ENCODE peak calls at places on chromosome X, in nine cellular contexts. R is IMR-90, M is LNCaP clone FGC, F is lower leg skin, Q is WERI-Rb-1, A is mammary epithelial cell, H is fibroblast of pulmonary artery, T is AG04450, W is breast epithelium. L is an unnamed sample.
A peak's percentile ranks its signal among the peaks of the same experiment; 100 is the strongest.

GRCh38 chrX:18964880-18965279 is 19.0 kb downstream of the PHKA2 start:
- DNase-seq in R (no peak), M (no peak), F (no peak), Q (no peak), A (no peak), H (no peak), T (no peak), W (no peak), L (no peak)

GRCh38 chrX:119410027-119410819 is 11.1 kb downstream of the SLC25A43 start:
- DNase-seq in R (peak; percentile 69), M (no peak), F (peak; percentile 88), Q (peak; percentile 63), A (peak; percentile 71), H (peak; percentile 46), T (no peak), W (peak; percentile 53), L (peak; percentile 84)

GRCh38 chrX:38166478-38167083 is 54.1 kb downstream of the SRPX start:
- DNase-seq in R (peak; percentile 26), M (no peak), F (no peak), Q (peak; percentile 7), A (no peak), H (peak; percentile 41), T (no peak), W (no peak), L (peak; percentile 51)

GRCh38 chrX:111071542-111072277 is 24.3 kb upstream of the PAK3 start:
- DNase-seq in R (no peak), M (no peak), F (no peak), Q (no peak), A (no peak), H (no peak), T (no peak), W (no peak), L (no peak)

GRCh38 chrX:10932842-10933440 is 178.2 kb upstream of the HCCS start:
- DNase-seq in R (peak; percentile 41), M (no peak), F (no peak), Q (no peak), A (no peak), H (no peak), T (no peak), W (no peak), L (no peak)

GRCh38 chrX:41982966-41983365 is 59.6 kb upstream of the CASK start:
- DNase-seq in R (no peak), M (no peak), F (no peak), Q (no peak), A (no peak), H (no peak), T (no peak), W (no peak), L (no peak)

GRCh38 chrX:95056901-95057300 is 1382.9 kb downstream of the FAM133A start:
- DNase-seq in R (peak; percentile 4), M (no peak), F (no peak), Q (no peak), A (peak; percentile 19), H (peak; percentile 23), T (no peak), W (no peak), L (peak; percentile 30)

GRCh38 chrX:147803948-147804347 is 107.8 kb upstream of the FMR1 start:
- DNase-seq in R (no peak), M (peak; percentile 2), F (no peak), Q (no peak), A (no peak), H (peak; percentile 0), T (no peak), W (no peak), L (no peak)

GRCh38 chrX:107537815-107538214 is 88.4 kb downstream of the FRMPD3 start:
- DNase-seq in R (peak; percentile 50), M (no peak), F (no peak), Q (peak; percentile 41), A (peak; percentile 27), H (peak; percentile 61), T (no peak), W (no peak), L (peak; percentile 53)

GRCh38 chrX:129786210-129786651 is 6.5 kb downstream of the SASH3 start:
- DNase-seq in R (no peak), M (no peak), F (no peak), Q (no peak), A (no peak), H (no peak), T (no peak), W (no peak), L (no peak)

GRCh38 chrX:136577562-136577961 is 45.5 kb downstream of the VGLL1 start:
- DNase-seq in R (peak; percentile 32), M (no peak), F (no peak), Q (peak; percentile 43), A (peak; percentile 37), H (peak; percentile 61), T (peak; percentile 1), W (peak; percentile 45), L (peak; percentile 28)

GRCh38 chrX:20623448-20623847 is 356.7 kb upstream of the RPS6KA3 start:
- DNase-seq in R (no peak), M (no peak), F (no peak), Q (no peak), A (peak; percentile 57), H (no peak), T (no peak), W (no peak), L (no peak)

GRCh38 chrX:107712231-107713204 is 63.1 kb downstream of the TSC22D3 start:
- DNase-seq in R (peak; percentile 21), M (no peak), F (peak; percentile 84), Q (no peak), A (peak; percentile 19), H (peak; percentile 79), T (no peak), W (no peak), L (peak; percentile 77)

GRCh38 chrX:54639346-54640102 is 109.5 kb downstream of the GNL3L start:
- DNase-seq in R (peak; percentile 96), M (peak; percentile 88), F (peak; percentile 98), Q (peak; percentile 94), A (peak; percentile 92), H (peak; percentile 98), T (peak; percentile 92), W (peak; percentile 85), L (peak; percentile 97)

GRCh38 chrX:54640103-54640428 is 110.0 kb downstream of the GNL3L start:
- DNase-seq in R (no peak), M (no peak), F (no peak), Q (no peak), A (no peak), H (no peak), T (no peak), W (no peak), L (no peak)

GRCh38 chrX:54640721-54641120 is 110.7 kb downstream of the GNL3L start:
- DNase-seq in R (no peak), M (no peak), F (no peak), Q (no peak), A (no peak), H (no peak), T (no peak), W (peak; percentile 53), L (peak; percentile 24)

GRCh38 chrX:54641530-54641929 is 111.5 kb downstream of the GNL3L start:
- DNase-seq in R (no peak), M (no peak), F (no peak), Q (no peak), A (peak; percentile 5), H (no peak), T (no peak), W (no peak), L (no peak)

DNA sequence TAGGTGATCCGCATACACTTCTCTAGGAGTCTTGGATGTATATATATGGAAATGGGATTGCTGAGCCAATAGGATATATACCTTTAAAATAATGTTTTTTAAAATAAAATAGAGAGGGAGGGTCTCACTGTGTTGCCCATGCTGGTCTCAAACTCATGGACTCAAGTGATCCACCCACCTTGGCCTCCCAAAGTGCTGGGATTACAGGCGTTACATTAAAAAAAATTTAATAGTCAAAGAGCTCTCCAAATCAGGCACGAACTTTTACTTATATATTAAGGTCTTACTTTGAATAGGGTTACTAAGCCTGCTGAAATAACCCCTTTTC is 109.0 kb downstream of the GNL3L start:
- DNase-seq in R (no peak), M (no peak), F (no peak), Q (no peak), A (no peak), H (no peak), T (no peak), W (no peak), L (no peak)
- H3K4me3 ChIP-seq in R (peak overlapping the region; percentile 48), M (peak overlapping the region; percentile 47), F (no peak overlapping the region), Q (peak overlapping the region; percentile 58), A (peak overlapping the region; percentile 25), H (peak overlapping the region; percentile 58), T (peak overlapping the region; percentile 37), W (peak overlapping the region; percentile 62), L (peak overlapping the region; percentile 63)

DNA sequence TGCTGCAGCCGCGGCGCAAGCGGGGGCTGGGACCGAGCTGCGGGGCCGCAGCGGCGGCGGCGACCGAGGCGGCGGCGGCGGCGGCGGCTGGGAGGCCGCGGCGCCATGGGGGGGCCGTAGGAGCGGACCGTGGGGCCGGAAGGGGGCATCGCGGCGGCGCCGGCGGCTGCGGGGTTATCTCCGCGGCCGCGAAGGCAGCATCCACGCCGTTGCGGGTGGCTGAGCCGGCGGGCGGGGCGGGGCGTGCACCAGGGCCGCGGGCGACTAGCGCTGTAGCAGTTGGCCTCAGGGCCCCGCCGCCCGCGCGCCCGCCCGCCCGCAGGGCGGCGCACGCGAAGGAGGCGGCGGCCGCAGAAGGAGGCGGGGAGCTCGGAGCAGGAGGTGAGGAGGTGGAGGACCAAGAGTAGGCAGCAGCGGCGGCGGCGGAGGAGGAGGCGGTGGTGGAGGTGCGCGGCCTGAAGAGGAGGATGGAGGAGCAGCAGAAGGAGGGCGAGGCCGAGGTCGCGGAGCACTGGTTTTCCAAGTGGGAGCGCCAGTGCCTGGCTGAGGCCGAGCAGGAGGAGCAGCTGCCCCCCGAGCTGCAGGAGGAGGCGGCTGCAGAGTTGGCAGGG is 126.1 kb upstream of the CXorf66 start:
- DNase-seq in R (no peak), M (no peak), F (peak; percentile 83), Q (no peak), A (no peak), H (peak; percentile 0), T (no peak), W (no peak), L (no peak)
- TF ChIP-seq CTCF in R (peak; percentile 5), M (peak; percentile 22), F (no peak), Q (no peak), A (no peak), H (no peak), T (no peak), W (no peak), L (no peak)

DNA sequence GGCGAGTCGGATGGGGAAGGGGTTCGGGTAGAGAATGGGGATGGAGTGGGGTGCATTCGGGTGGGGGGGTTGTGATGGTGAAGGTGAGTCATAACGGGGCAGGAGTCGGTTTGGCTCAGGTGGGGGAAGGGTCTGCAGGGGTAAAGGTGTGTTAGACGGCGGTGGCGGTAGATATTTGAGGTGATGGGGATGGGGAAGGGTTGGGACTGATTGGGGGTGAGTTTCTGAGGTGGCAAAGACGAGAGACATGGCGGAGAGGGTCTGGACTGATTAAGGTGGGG is 738 bp downstream of the SYP start:
- DNase-seq in R (no peak), M (no peak), F (no peak), Q (no peak), A (no peak), H (no peak), T (no peak), W (no peak), L (no peak)
- H3K4me3 ChIP-seq in R (no peak overlapping the region), M (no peak overlapping the region), F (no peak overlapping the region), Q (peak overlapping the region; percentile 64), A (no peak overlapping the region), H (no peak overlapping the region), T (no peak overlapping the region), W (no peak overlapping the region), L (no peak overlapping the region)

GRCh38 chrX:106401965-106402559 is 209.7 kb upstream of the RADX start:
- DNase-seq in R (no peak), M (no peak), F (no peak), Q (no peak), A (no peak), H (no peak), T (no peak), W (no peak), L (no peak)

GRCh38 chrX:106404512-106404911 is 207.3 kb upstream of the RADX start:
- DNase-seq in R (no peak), M (no peak), F (no peak), Q (no peak), A (peak; percentile 37), H (peak; percentile 1), T (no peak), W (no peak), L (no peak)
- TF ChIP-seq CTCF in R (peak; percentile 1), M (peak; percentile 48), F (no peak), Q (no peak), A (peak; percentile 57), H (peak; percentile 24), T (no peak), W (no peak), L (peak; percentile 28)

L was measured in fibroblast of villous mesenchyme.